ENCODE peak calls at places on chromosome 5, in seven cellular contexts. One of them, this sample, is unnamed.

GRCh38 chr5:17218353-17219005 is 1.0 kb downstream of the BASP1 start:
- DNase-seq in breast epithelium: no peak
- DNase-seq in cardiac fibroblast: peak
- DNase-seq in neural crest cell: peak
- DNase-seq in IMR-90: peak
- DNase-seq in PC-3: peak
- DNase-seq in cardiac muscle cell: peak
- DNase-seq in this sample: no peak

GRCh38 chr5:178492278-178492677 is 97.9 kb downstream of the COL23A1 start:
- DNase-seq in cardiac fibroblast: no peak
- DNase-seq in PC-3: no peak
- DNase-seq in IMR-90: no peak
- DNase-seq in breast epithelium: no peak
- DNase-seq in cardiac muscle cell: no peak
- DNase-seq in neural crest cell: no peak
- DNase-seq in this sample: no peak

GRCh38 chr5:1789838-1790462 is 9.7 kb downstream of the MRPL36 start:
- DNase-seq in cardiac fibroblast: peak
- DNase-seq in neural crest cell: no peak
- DNase-seq in cardiac muscle cell: peak
- DNase-seq in PC-3: peak
- DNase-seq in breast epithelium: no peak
- DNase-seq in IMR-90: peak
- DNase-seq in this sample: peak

GRCh38 chr5:119596046-119596445 is 33.3 kb upstream of the FAM170A start:
- DNase-seq in cardiac muscle cell: no peak
- DNase-seq in breast epithelium: no peak
- DNase-seq in PC-3: no peak
- DNase-seq in cardiac fibroblast: no peak
- DNase-seq in IMR-90: no peak
- DNase-seq in neural crest cell: no peak
- DNase-seq in this sample: no peak

GRCh38 chr5:156824800-156825199 is 25.3 kb upstream of the PPP1R2B start:
- DNase-seq in cardiac muscle cell: peak
- DNase-seq in cardiac fibroblast: peak
- DNase-seq in neural crest cell: no peak
- DNase-seq in breast epithelium: no peak
- DNase-seq in IMR-90: peak
- DNase-seq in PC-3: peak
- DNase-seq in this sample: no peak

GRCh38 chr5:155729684-155730059 is 597.3 kb upstream of the SGCD start:
- DNase-seq in PC-3: no peak
- DNase-seq in breast epithelium: peak
- DNase-seq in cardiac fibroblast: no peak
- DNase-seq in cardiac muscle cell: peak
- DNase-seq in neural crest cell: no peak
- DNase-seq in IMR-90: no peak
- DNase-seq in this sample: no peak

GRCh38 chr5:115461506-115462290 is 82.9 kb downstream of the FEM1C start:
- DNase-seq in IMR-90: peak
- DNase-seq in cardiac fibroblast: peak
- DNase-seq in breast epithelium: no peak
- DNase-seq in cardiac muscle cell: peak
- DNase-seq in neural crest cell: no peak
- DNase-seq in PC-3: peak
- DNase-seq in this sample: peak

GRCh38 chr5:96716007-96716406 is 53.8 kb downstream of the CAST start:
- DNase-seq in cardiac muscle cell: no peak
- DNase-seq in cardiac fibroblast: no peak
- DNase-seq in PC-3: no peak
- DNase-seq in neural crest cell: no peak
- DNase-seq in IMR-90: no peak
- DNase-seq in breast epithelium: no peak
- DNase-seq in this sample: no peak

GRCh38 chr5:107557051-107557658 is 113.6 kb downstream of the EFNA5 start:
- DNase-seq in cardiac fibroblast: no peak
- DNase-seq in breast epithelium: peak
- DNase-seq in IMR-90: no peak
- DNase-seq in cardiac muscle cell: no peak
- DNase-seq in PC-3: peak
- DNase-seq in neural crest cell: peak
- DNase-seq in this sample: peak

GRCh38 chr5:124720589-124720988 is 25.9 kb downstream of the ZNF608 start:
- DNase-seq in IMR-90: no peak
- DNase-seq in neural crest cell: no peak
- DNase-seq in breast epithelium: no peak
- DNase-seq in PC-3: no peak
- DNase-seq in cardiac muscle cell: no peak
- DNase-seq in cardiac fibroblast: no peak
- DNase-seq in this sample: no peak

GRCh38 chr5:80516826-80517225 is 28.9 kb downstream of the FAM151B start:
- DNase-seq in cardiac muscle cell: peak
- DNase-seq in breast epithelium: no peak
- DNase-seq in cardiac fibroblast: peak
- DNase-seq in IMR-90: peak
- DNase-seq in neural crest cell: no peak
- DNase-seq in PC-3: peak
- DNase-seq in this sample: peak

GRCh38 chr5:59042201-59042600 is 459.3 kb downstream of the RAB3C start:
- DNase-seq in cardiac fibroblast: peak
- DNase-seq in neural crest cell: no peak
- DNase-seq in PC-3: peak
- DNase-seq in cardiac muscle cell: peak
- DNase-seq in breast epithelium: no peak
- DNase-seq in IMR-90: peak
- DNase-seq in this sample: no peak

GRCh38 chr5:142506756-142507155 is 179.1 kb downstream of the FGF1 start:
- DNase-seq in cardiac fibroblast: peak
- DNase-seq in breast epithelium: no peak
- DNase-seq in neural crest cell: no peak
- DNase-seq in PC-3: no peak
- DNase-seq in IMR-90: no peak
- DNase-seq in cardiac muscle cell: no peak
- DNase-seq in this sample: no peak

GRCh38 chr5:172607213-172607793 is 33.8 kb upstream of the NEURL1B start:
- DNase-seq in cardiac muscle cell: peak
- DNase-seq in breast epithelium: no peak
- DNase-seq in IMR-90: peak
- DNase-seq in cardiac fibroblast: peak
- DNase-seq in PC-3: no peak
- DNase-seq in neural crest cell: no peak
- DNase-seq in this sample: no peak

GRCh38 chr5:61768692-61769281 is 436.7 kb downstream of the ZSWIM6 start:
- DNase-seq in IMR-90: peak
- DNase-seq in breast epithelium: no peak
- DNase-seq in cardiac fibroblast: no peak
- DNase-seq in cardiac muscle cell: no peak
- DNase-seq in neural crest cell: no peak
- DNase-seq in PC-3: peak
- DNase-seq in this sample: peak

GRCh38 chr5:156497816-156498215 is 170.9 kb downstream of the SGCD start:
- DNase-seq in cardiac muscle cell: no peak
- DNase-seq in IMR-90: peak
- DNase-seq in cardiac fibroblast: no peak
- DNase-seq in neural crest cell: no peak
- DNase-seq in PC-3: no peak
- DNase-seq in breast epithelium: no peak
- DNase-seq in this sample: no peak

DNA sequence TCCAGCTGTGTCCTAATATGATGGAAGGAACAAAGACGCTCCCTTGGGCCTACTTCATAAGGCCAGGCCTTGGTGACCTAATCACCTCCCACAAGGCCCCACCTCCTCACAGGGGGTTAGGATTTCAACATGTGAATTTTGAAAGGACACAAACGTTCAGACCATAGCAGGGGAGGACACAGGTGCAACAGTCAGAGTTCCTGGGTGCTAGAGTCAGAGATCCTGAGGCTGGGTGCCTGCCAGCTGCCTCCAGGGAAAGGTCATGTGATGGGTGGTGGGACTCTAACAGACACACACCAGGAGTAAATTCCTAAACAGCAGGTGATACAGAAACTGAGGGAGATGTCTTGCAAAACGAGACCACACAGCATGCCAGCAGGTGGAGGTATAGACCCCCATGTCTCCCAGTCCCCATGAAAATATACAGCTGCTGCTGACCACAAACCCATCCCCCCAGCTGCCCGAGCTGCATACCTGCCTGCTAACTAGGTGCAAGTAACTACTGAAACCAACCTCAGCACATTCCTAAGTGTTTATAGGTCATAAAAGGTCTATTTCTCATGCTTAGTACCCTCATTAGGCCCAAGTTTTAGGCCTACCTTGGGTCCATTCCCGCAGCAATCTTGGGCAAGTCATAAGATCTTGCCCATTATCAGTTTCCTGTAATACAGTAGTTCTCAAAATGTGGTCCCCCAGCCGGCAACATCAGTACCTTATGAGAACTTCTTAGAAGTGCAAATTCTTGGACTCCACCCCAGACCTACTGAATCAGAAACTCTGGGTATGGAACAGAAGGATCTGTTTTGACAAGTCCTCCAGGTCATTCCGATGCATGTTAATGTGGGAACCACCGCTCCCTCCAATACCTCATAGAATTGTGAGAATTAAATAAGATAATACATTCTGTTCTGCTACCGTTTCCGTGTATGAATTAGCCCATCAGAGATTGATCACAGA is 245.3 kb downstream of the ENC1 start:
- DNase-seq in cardiac fibroblast: no peak
- DNase-seq in cardiac muscle cell: no peak
- DNase-seq in PC-3: peak
- DNase-seq in breast epithelium: no peak
- DNase-seq in IMR-90: no peak
- DNase-seq in neural crest cell: no peak
- DNase-seq in this sample: peak
- TF ChIP-seq CTCF in cardiac fibroblast: no peak
- TF ChIP-seq CTCF in cardiac muscle cell: no peak
- TF ChIP-seq CTCF in PC-3: no peak
- TF ChIP-seq CTCF in breast epithelium: no peak
- TF ChIP-seq CTCF in IMR-90: no peak
- TF ChIP-seq CTCF in neural crest cell: no peak
- TF ChIP-seq CTCF in this sample: peak

GRCh38 chr5:180860887-180861822 is at the start of gene ZFP62:
- DNase-seq in breast epithelium: peak
- DNase-seq in cardiac muscle cell: peak
- DNase-seq in PC-3: peak
- DNase-seq in cardiac fibroblast: peak
- DNase-seq in IMR-90: peak
- DNase-seq in neural crest cell: peak
- DNase-seq in this sample: peak

GRCh38 chr5:180862645-180863044 is 1.6 kb upstream of the ZFP62 start:
- DNase-seq in IMR-90: no peak
- DNase-seq in neural crest cell: no peak
- DNase-seq in PC-3: no peak
- DNase-seq in breast epithelium: no peak
- DNase-seq in cardiac muscle cell: no peak
- DNase-seq in cardiac fibroblast: no peak
- DNase-seq in this sample: no peak

GRCh38 chr5:180866296-180866695 is 5.2 kb upstream of the ZFP62 start:
- DNase-seq in IMR-90: no peak
- DNase-seq in cardiac fibroblast: no peak
- DNase-seq in neural crest cell: no peak
- DNase-seq in PC-3: no peak
- DNase-seq in cardiac muscle cell: no peak
- DNase-seq in breast epithelium: no peak
- DNase-seq in this sample: no peak

GRCh38 chr5:180860273-180860886 is 696 bp downstream of the ZFP62 start:
- DNase-seq in cardiac fibroblast: no peak
- DNase-seq in neural crest cell: no peak
- DNase-seq in breast epithelium: no peak
- DNase-seq in cardiac muscle cell: no peak
- DNase-seq in IMR-90: no peak
- DNase-seq in PC-3: peak
- DNase-seq in this sample: no peak
- TF ChIP-seq CTCF in cardiac fibroblast: no peak
- TF ChIP-seq CTCF in neural crest cell: peak
- TF ChIP-seq CTCF in breast epithelium: no peak
- TF ChIP-seq CTCF in cardiac muscle cell: no peak
- TF ChIP-seq CTCF in IMR-90: no peak
- TF ChIP-seq CTCF in PC-3: peak
- TF ChIP-seq CTCF in this sample: peak

GRCh38 chr5:170720984-170721383 is 62.5 kb upstream of the GABRP start:
- DNase-seq in breast epithelium: no peak
- DNase-seq in neural crest cell: no peak
- DNase-seq in IMR-90: no peak
- DNase-seq in PC-3: no peak
- DNase-seq in cardiac fibroblast: no peak
- DNase-seq in cardiac muscle cell: no peak
- DNase-seq in this sample: no peak
- TF ChIP-seq CTCF in breast epithelium: no peak
- TF ChIP-seq CTCF in neural crest cell: no peak
- TF ChIP-seq CTCF in IMR-90: no peak
- TF ChIP-seq CTCF in PC-3: no peak
- TF ChIP-seq CTCF in cardiac fibroblast: no peak
- TF ChIP-seq CTCF in cardiac muscle cell: no peak
- TF ChIP-seq CTCF in this sample: no peak

GRCh38 chr5:10502130-10502529 is 60.5 kb downstream of the ROPN1L start:
- DNase-seq in breast epithelium: no peak
- DNase-seq in cardiac muscle cell: no peak
- DNase-seq in neural crest cell: no peak
- DNase-seq in PC-3: no peak
- DNase-seq in cardiac fibroblast: no peak
- DNase-seq in IMR-90: no peak
- DNase-seq in this sample: no peak
- TF ChIP-seq CTCF in breast epithelium: no peak
- TF ChIP-seq CTCF in cardiac muscle cell: no peak
- TF ChIP-seq CTCF in neural crest cell: no peak
- TF ChIP-seq CTCF in PC-3: no peak
- TF ChIP-seq CTCF in cardiac fibroblast: no peak
- TF ChIP-seq CTCF in IMR-90: no peak
- TF ChIP-seq CTCF in this sample: no peak